ENCODE peak calls at places on chromosomes 1 and 21, in ten cellular contexts. S, Q, O, Y, H, T, U, B, F and K are unnamed samples.

GRCh38 chr1:226378071-226378470 is 29.8 kb downstream of the PARP1 start:
- DNase-seq in S (peak; percentile 48), O (no peak), Y (no peak), F (no peak), U (no peak), B (no peak), H (no peak), Q (no peak), T (no peak), K (no peak)

GRCh38 chr1:231603598-231604275 is 22.9 kb upstream of the DISC1 start:
- DNase-seq in F (peak; percentile 68), H (peak; percentile 65), T (peak; percentile 57), B (no peak), Q (no peak), S (peak; percentile 74), O (peak; percentile 69), Y (peak; percentile 89), U (peak; percentile 12), K (no peak)

GRCh38 chr21:46145159-46145839 is 10.1 kb downstream of the FTCD start:
- DNase-seq in Y (no peak), Q (no peak), T (no peak), U (no peak), H (no peak), F (no peak), O (no peak), B (no peak), S (no peak), K (no peak)

GRCh38 chr1:228464487-228464983 is 22.6 kb upstream of the RNF187 start:
- DNase-seq in Y (peak; percentile 90), U (peak; percentile 62), Q (peak; percentile 65), H (peak; percentile 98), B (peak; percentile 38), S (peak; percentile 89), T (peak; percentile 37), F (peak; percentile 79), O (peak; percentile 67), K (no peak)

GRCh38 chr21:31728952-31729351 is 3.0 kb downstream of the SCAF4 start:
- DNase-seq in U (no peak), F (no peak), O (no peak), Y (no peak), T (no peak), S (no peak), Q (no peak), B (no peak), H (no peak), K (no peak)

GRCh38 chr1:30756545-30757195 is 904 bp downstream of the LAPTM5 start:
- DNase-seq in S (peak; percentile 73), Q (peak; percentile 89), O (peak; percentile 60), Y (no peak), B (peak; percentile 73), T (peak; percentile 82), H (peak; percentile 80), F (peak; percentile 68), U (no peak), K (no peak)

GRCh38 chr1:244180256-244180655 is 129.2 kb downstream of the ZBTB18 start:
- DNase-seq in Q (no peak), Y (no peak), O (no peak), S (peak; percentile 59), U (no peak), B (no peak), H (no peak), T (no peak), F (peak; percentile 51), K (no peak)

GRCh38 chr1:49356594-49356993 is 579.9 kb upstream of the BEND5 start:
- DNase-seq in H (no peak), B (no peak), S (no peak), U (no peak), F (no peak), Y (no peak), Q (no peak), O (no peak), T (no peak), K (no peak)

GRCh38 chr1:94202241-94202640 is 35.1 kb downstream of the ARHGAP29 start:
- DNase-seq in O (no peak), B (no peak), T (no peak), F (no peak), H (no peak), S (no peak), Q (no peak), Y (no peak), U (no peak), K (no peak)

GRCh38 chr1:106677181-106677580 is 379.3 kb upstream of the PRMT6 start:
- DNase-seq in S (no peak), B (no peak), Y (no peak), F (no peak), O (no peak), T (no peak), H (no peak), Q (no peak), U (no peak), K (no peak)

GRCh38 chr1:1274299-1274930 is 761 bp upstream of the UBE2J2 start:
- DNase-seq in T (no peak), Q (no peak), U (no peak), S (no peak), O (no peak), F (no peak), H (no peak), Y (no peak), B (no peak), K (no peak)

DNA sequence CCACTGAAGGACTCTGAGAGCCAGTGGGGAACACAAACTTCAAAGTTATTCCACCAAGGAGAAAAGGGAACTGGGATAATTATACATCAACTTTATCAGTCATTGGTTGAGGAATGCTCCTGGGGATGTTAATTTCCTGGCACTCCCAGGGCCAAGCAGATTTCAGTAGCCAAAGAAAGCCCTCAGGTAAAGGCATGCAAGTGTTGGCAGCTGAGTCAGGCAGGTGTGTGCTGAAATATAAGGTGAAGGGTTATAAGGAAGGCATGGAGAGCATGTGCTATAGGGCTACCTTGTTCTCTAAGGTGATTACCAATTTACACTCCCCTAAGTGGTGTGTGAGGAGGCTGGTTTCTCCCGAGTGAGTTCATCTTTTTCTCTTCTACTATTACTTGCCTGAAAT is 374.7 kb upstream of the PBX1 start:
- DNase-seq in S (no peak), H (no peak), U (no peak), T (no peak), F (no peak), B (no peak), O (peak; percentile 22), Y (no peak), Q (no peak), K (no peak)
- TF ChIP-seq CTCF in S (no peak), H (no peak), U (no peak), T (no peak), F (no peak), B (no peak), O (no peak), Y (no peak), Q (no peak), K (no peak)

GRCh38 chr1:15101112-15101760 is 52.3 kb upstream of the TMEM51 start:
- DNase-seq in Y (no peak), O (no peak), H (no peak), F (no peak), U (no peak), T (no peak), Q (no peak), B (no peak), S (no peak), K (no peak)

GRCh38 chr1:15101801-15102200 is 51.7 kb upstream of the TMEM51 start:
- DNase-seq in H (no peak), F (no peak), Q (no peak), B (no peak), S (no peak), U (no peak), Y (no peak), O (no peak), T (no peak), K (no peak)

GRCh38 chr1:15098366-15099125 is 55.0 kb upstream of the TMEM51 start:
- DNase-seq in O (no peak), Q (no peak), H (no peak), T (no peak), S (no peak), B (no peak), U (no peak), F (no peak), Y (no peak), K (no peak)

GRCh38 chr1:15099441-15100137 is 54.0 kb upstream of the TMEM51 start:
- DNase-seq in B (no peak), S (no peak), O (no peak), T (no peak), H (no peak), Y (no peak), U (no peak), Q (no peak), F (no peak), K (no peak)

GRCh38 chr1:15100369-15101111 is 53.0 kb upstream of the TMEM51 start:
- DNase-seq in U (peak; percentile 57), F (peak; percentile 41), Y (peak; percentile 49), T (peak; percentile 14), Q (peak; percentile 59), B (no peak), O (peak; percentile 69), S (peak; percentile 66), H (peak; percentile 68), K (no peak)
- TF ChIP-seq CTCF in U (peak; percentile 93), F (peak; percentile 97), Y (peak; percentile 92), T (peak; percentile 95), Q (peak; percentile 93), B (peak; percentile 90), O (peak; percentile 91), S (peak; percentile 94), H (peak; percentile 92), K (peak; percentile 90)

GRCh38 chr1:115142616-115143015 is 53.3 kb upstream of the TSPAN2 start:
- DNase-seq in F (peak; percentile 35), H (no peak), S (peak; percentile 60), Q (no peak), Y (peak; percentile 18), T (no peak), O (no peak), U (no peak), B (no peak), K (no peak)
- TF ChIP-seq CTCF in F (peak; percentile 34), H (no peak), S (peak; percentile 62), Q (no peak), Y (peak; percentile 43), T (peak; percentile 60), O (no peak), U (no peak), B (peak; percentile 28), K (peak; percentile 57)

GRCh38 chr1:54227091-54227602 is 27.2 kb downstream of the MRPL37 start:
- DNase-seq in Y (no peak), H (no peak), B (no peak), T (no peak), S (peak; percentile 26), U (no peak), Q (no peak), F (peak; percentile 54), O (no peak), K (no peak)

GRCh38 chr1:54229281-54229891 is 29.4 kb downstream of the MRPL37 start:
- DNase-seq in H (no peak), S (peak; percentile 49), Y (no peak), T (peak; percentile 28), F (no peak), B (no peak), U (no peak), O (no peak), Q (no peak), K (no peak)

GRCh38 chr1:54228638-54229079 is 28.7 kb downstream of the MRPL37 start:
- DNase-seq in H (no peak), U (no peak), O (no peak), F (no peak), Q (no peak), B (no peak), S (no peak), T (no peak), Y (no peak), K (no peak)

GRCh38 chr1:54225986-54226559 is 26.1 kb downstream of the MRPL37 start:
- DNase-seq in B (no peak), T (no peak), S (no peak), O (no peak), H (no peak), F (no peak), Y (no peak), U (no peak), Q (no peak), K (no peak)

GRCh38 chr1:54227836-54228435 is 28.0 kb downstream of the MRPL37 start:
- DNase-seq in O (no peak), B (no peak), H (no peak), Y (peak; percentile 20), S (no peak), Q (no peak), F (no peak), T (no peak), U (no peak), K (no peak)
- TF ChIP-seq CTCF in O (no peak), B (no peak), H (no peak), Y (peak; percentile 12), S (peak; percentile 8), Q (no peak), F (no peak), T (no peak), U (no peak), K (peak; percentile 26)